ENCODE peak calls at places on chromosomes 12 and 14, in four cellular contexts. E is GM20000, J is astrocyte of the spinal cord, M is fibroblast of the aortic adventitia. T is an unnamed sample.

GRCh38 chr14:93430319-93430801 is 379 bp upstream of the UNC79 start:
- DNase-seq in E (no peak), J (no peak), M (peak; percentile 2), T (no peak)

GRCh38 chr12:188910-189621 is 24.9 kb downstream of the SLC6A12 start:
- DNase-seq in E (peak; percentile 88), J (peak; percentile 39), M (peak; percentile 42), T (peak; percentile 79)

GRCh38 chr12:95257541-95257940 is 39.9 kb downstream of the VEZT start:
- DNase-seq in E (no peak), J (peak; percentile 15), M (no peak), T (no peak)

GRCh38 chr14:37232907-37233481 is 35.3 kb downstream of the MIPOL1 start:
- DNase-seq in E (peak; percentile 7), J (peak; percentile 66), M (peak; percentile 69), T (peak; percentile 8)

GRCh38 chr14:99758915-99759545 is 34.2 kb upstream of the EML1 start:
- DNase-seq in E (no peak), J (no peak), M (no peak), T (no peak)

GRCh38 chr12:104223599-104224168 is 8.1 kb downstream of the TXNRD1 start:
- DNase-seq in E (no peak), J (no peak), M (no peak), T (no peak)

GRCh38 chr14:32259368-32260013 is 56.4 kb upstream of the RNU6-8 start:
- DNase-seq in E (peak; percentile 37), J (peak; percentile 71), M (peak; percentile 55), T (peak; percentile 42)

GRCh38 chr14:100239840-100240724 is 1.1 kb downstream of the YY1 start:
- DNase-seq in E (peak; percentile 95), J (peak; percentile 93), M (peak; percentile 95), T (peak; percentile 88)

GRCh38 chr12:13004986-13005385 is 4.9 kb upstream of the HEBP1 start:
- DNase-seq in E (no peak), J (no peak), M (no peak), T (no peak)

GRCh38 chr12:43169115-43169681 is 382.8 kb downstream of the ADAMTS20 start:
- DNase-seq in E (no peak), J (no peak), M (peak; percentile 6), T (no peak)

DNA sequence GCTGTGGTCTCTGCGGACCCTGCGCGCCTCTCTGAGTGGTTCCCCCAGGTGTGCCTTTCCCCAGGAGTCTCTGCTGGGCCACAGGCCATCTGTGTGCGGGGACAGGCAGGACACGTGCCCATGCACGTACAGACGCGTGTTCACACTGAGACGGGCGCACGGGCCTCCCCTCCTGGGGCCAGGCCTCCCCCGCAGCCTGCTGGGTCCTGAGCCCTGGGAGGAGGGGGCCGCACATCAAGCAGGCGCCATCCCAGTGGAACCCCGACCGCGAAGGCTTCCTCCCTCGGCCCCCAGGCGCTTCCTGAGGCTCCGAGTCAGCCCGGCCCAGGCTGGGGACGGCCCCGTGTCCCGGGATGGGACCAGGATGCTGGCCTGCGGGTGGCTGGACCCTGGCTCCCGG is 39.7 kb downstream of the LRCOL1 start:
- DNase-seq in E (no peak), J (no peak), M (no peak), T (no peak)
- TF ChIP-seq CTCF in E (no peak), J (no peak), M (no peak), T (no peak)

GRCh38 chr14:54772451-54772881 is 130.2 kb downstream of the GCH1 start:
- DNase-seq in E (no peak), J (peak; percentile 61), M (peak; percentile 55), T (no peak)
- TF ChIP-seq CTCF in E (no peak), J (no peak), M (no peak), T (no peak)

DNA sequence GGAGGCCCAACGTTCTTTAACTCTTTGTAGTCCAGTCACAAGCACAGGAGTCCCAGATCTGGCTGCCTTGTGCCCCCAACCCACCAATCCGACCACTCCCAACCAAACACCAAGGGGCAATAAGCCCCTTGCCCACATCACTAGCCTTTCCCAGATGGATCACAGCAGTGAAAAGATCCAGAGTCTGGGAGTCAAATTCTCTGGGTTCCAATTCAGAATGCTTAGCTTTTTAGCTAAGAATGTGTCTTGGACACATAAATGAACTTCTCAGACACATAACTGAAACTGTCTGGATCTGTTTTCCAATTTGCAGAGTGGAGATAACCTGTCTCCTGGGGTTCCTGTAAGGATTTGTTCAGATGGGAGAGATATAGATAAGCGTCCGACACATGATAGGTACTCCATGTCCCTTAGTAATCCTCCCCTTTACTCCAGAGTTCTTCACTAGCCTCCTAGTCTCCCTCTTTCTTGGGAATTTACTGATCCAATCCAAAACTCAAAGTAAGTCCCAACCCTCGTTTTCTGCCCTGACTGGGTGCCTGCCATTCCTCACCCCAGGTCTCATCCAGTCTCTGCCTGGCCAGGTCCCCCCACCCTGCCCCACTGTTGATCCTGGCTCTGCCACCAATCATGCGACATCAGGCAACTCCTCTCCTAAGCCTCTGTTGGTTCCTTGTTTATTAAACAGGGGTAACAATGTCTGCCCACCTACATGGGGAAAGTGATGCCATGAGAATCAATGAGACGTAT is 439 bp upstream of the TNFRSF1A start:
- DNase-seq in E (no peak), J (no peak), M (no peak), T (no peak)
- TF ChIP-seq CTCF in E (no peak), J (no peak), M (no peak), T (no peak)

GRCh38 chr12:69868695-69869094 is 43.7 kb downstream of the MYRFL start:
- DNase-seq in E (no peak), J (no peak), M (no peak), T (no peak)
- TF ChIP-seq CTCF in E (no peak), J (no peak), M (no peak), T (no peak)

DNA sequence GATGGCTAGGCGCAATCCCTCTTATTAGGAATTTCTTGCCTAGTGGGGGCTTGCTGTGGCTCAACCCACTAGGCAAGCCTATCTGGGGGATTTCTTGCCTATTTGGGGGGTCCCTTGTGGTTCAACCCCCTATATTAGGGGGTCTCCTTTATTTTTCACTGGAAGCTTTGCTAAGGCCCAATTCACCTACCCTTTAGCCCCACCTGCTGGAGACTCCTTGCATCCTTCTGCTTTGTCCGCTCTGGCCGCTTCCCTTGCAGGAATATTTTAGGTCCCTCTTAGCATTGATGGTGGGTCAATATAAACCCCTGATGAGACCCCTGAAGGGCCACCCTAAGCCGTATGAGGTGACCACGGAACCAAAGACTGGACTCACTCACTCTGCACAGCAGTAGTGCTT is 1552.1 kb downstream of the AACS start:
- DNase-seq in E (no peak), J (no peak), M (no peak), T (no peak)
- TF ChIP-seq CTCF in E (no peak), J (peak; percentile 30), M (no peak), T (no peak)

DNA sequence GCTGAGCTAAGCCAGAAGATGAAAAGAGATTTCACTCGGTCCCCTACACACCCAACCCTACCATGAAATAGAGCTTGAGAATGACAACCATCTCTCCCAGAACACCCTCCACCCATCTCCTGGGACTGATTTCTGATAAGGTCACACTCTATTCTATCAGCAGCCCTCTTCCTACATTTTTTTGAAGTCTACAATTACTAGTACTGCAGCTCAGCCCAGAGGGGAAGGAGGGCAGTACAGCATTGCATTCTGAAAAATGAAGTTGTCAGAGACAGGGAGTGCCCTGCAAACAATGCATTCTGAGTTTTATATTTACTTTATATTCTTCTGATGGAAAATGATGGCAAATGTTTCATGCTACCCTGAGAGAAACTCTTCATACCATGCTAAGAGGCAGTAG is 318.5 kb downstream of the BCAT1 start:
- DNase-seq in E (no peak), J (no peak), M (peak; percentile 6), T (no peak)
- TF ChIP-seq CTCF in E (no peak), J (no peak), M (peak; percentile 23), T (no peak)

GRCh38 chr12:66032739-66033138 is 97.8 kb downstream of the LLPH start:
- DNase-seq in E (peak; percentile 18), J (no peak), M (no peak), T (no peak)

GRCh38 chr12:66041651-66042363 is 88.7 kb downstream of the LLPH start:
- DNase-seq in E (no peak), J (no peak), M (no peak), T (no peak)

GRCh38 chr12:66035289-66035961 is 95.1 kb downstream of the LLPH start:
- DNase-seq in E (no peak), J (peak; percentile 74), M (peak; percentile 77), T (no peak)

DNA sequence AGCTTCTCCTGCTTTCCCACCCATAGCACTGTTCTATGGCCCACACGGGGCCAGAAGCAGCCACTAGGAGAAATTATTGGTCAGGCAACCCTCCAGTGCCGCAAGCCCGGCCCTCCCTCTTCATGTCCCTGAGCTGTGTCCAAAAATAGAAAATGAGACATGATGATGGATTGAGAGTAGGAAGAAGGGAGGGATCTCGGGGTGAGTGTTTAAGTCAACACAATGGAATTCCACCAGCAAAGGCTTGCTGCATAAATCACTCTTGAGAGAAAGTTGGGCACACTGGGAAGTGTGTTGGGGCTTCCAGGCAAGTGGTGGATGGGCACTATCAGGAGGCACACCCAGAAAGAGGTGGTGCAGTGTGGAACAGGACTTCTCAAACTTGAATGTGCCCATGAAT is 94.2 kb downstream of the LLPH start:
- DNase-seq in E (no peak), J (peak; percentile 90), M (peak; percentile 98), T (no peak)
- TF ChIP-seq CTCF in E (no peak), J (no peak), M (peak; percentile 34), T (no peak)

DNA sequence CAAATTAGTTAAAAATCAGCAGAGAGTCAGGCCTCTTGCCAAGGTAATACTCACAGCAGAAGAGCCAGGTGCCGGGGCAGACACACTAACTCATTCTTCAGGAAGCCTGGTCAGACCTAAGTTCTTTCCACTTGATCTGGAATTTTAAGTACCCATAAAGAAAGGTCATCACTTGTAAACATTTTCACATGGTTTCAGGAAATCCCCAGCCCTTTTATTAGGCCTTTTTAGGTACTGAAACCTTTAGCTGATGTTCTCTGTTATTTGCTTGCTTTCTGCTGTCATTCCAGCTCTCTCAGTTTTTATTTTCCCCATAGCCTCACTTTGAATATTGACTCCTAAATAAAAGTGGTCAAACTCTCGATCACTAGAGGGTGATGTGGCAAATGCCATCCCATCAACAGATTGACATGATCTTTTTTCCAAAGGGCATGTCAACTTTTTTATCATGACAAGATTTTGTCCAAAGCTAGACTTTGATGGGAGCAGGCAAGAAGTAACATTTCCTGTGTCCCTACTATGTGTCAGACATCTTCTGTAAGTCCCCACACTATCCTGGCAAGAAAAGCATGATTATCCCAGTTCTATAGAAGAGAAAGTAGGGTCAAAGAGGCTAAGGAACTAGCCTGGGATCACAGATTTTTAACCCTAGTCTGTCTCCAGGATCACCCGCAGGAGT is 5.7 kb downstream of the ISCU start:
- DNase-seq in E (no peak), J (peak; percentile 36), M (no peak), T (no peak)
- TF ChIP-seq CTCF in E (no peak), J (no peak), M (no peak), T (no peak)

GRCh38 chr14:35430459-35431199 is 26.1 kb upstream of the NFKBIA start:
- DNase-seq in E (no peak), J (no peak), M (no peak), T (no peak)
- TF ChIP-seq CTCF in E (no peak), J (no peak), M (no peak), T (no peak)

GRCh38 chr14:91689608-91690007 is 42.3 kb downstream of the CATSPERB start:
- DNase-seq in E (no peak), J (no peak), M (no peak), T (no peak)
- TF ChIP-seq CTCF in E (no peak), J (no peak), M (no peak), T (no peak)